ENCODE peak calls at places on chromosome 6, in eight cellular contexts. D, N, Y, U, Z, M, I and E are unnamed samples.

GRCh38 chr6:33658982-33659689 is 38.0 kb downstream of the ITPR3 start:
- DNase-seq in N (no peak), Z (no peak), M (no peak), Y (no peak), U (no peak), D (no peak), I (no peak), E (no peak)

GRCh38 chr6:111057074-111057752 is 30.1 kb upstream of the SLC16A10 start:
- DNase-seq in M (no peak), U (peak), Z (peak), D (no peak), Y (no peak), N (peak), I (peak), E (peak)

GRCh38 chr6:81806793-81807565 is 54.5 kb upstream of the TENT5A start:
- DNase-seq in M (no peak), Z (no peak), D (no peak), N (no peak), I (no peak), U (no peak), Y (no peak), E (peak)

GRCh38 chr6:43910638-43911353 is 140.8 kb downstream of the VEGFA start:
- DNase-seq in U (peak), Y (no peak), I (no peak), D (no peak), M (no peak), N (no peak), Z (peak), E (no peak)

GRCh38 chr6:26044140-26045045 is 42.8 kb upstream of the HFE start:
- DNase-seq in Z (peak), Y (no peak), U (peak), M (peak), N (no peak), D (no peak), I (no peak), E (no peak)

GRCh38 chr6:5580736-5581568 is 319.6 kb downstream of the FARS2 start:
- DNase-seq in M (peak), I (no peak), N (peak), Y (no peak), Z (no peak), D (no peak), U (no peak), E (no peak)

GRCh38 chr6:37131960-37132253 is 38.0 kb upstream of the PIM1 start:
- DNase-seq in D (no peak), N (no peak), I (no peak), U (no peak), Z (no peak), M (no peak), Y (no peak), E (no peak)

GRCh38 chr6:29791162-29791561 is 36.5 kb upstream of the HLA-G start:
- DNase-seq in N (no peak), D (no peak), Y (no peak), M (no peak), I (no peak), U (peak), Z (no peak), E (no peak)

GRCh38 chr6:129264480-129265045 is 381.6 kb downstream of the LAMA2 start:
- DNase-seq in U (peak), D (no peak), Y (no peak), N (no peak), Z (no peak), M (no peak), I (no peak), E (no peak)